ENCODE peak calls at places on chromosomes 2 and 18, in five cellular contexts. One of them, this sample, is unnamed.

GRCh38 chr18:56962322-56962721 is 184.6 kb upstream of the BOD1L2 start:
- DNase-seq in ovary: no peak
- DNase-seq in heart left ventricle: no peak
- DNase-seq in H9: no peak
- DNase-seq in stomach: no peak
- DNase-seq in this sample: no peak

GRCh38 chr2:161796192-161796591 is 172.0 kb downstream of the SLC4A10 start:
- DNase-seq in heart left ventricle: peak; percentile 21
- DNase-seq in H9: no peak
- DNase-seq in ovary: no peak
- DNase-seq in stomach: no peak
- DNase-seq in this sample: no peak

GRCh38 chr2:143336719-143337210 is 207.5 kb downstream of the ARHGAP15 start:
- DNase-seq in H9: no peak
- DNase-seq in ovary: no peak
- DNase-seq in heart left ventricle: no peak
- DNase-seq in stomach: no peak
- DNase-seq in this sample: no peak

GRCh38 chr18:8584798-8585197 is 24.4 kb upstream of the RAB12 start:
- DNase-seq in H9: no peak
- DNase-seq in ovary: no peak
- DNase-seq in heart left ventricle: no peak
- DNase-seq in stomach: no peak
- DNase-seq in this sample: no peak

GRCh38 chr2:175883586-175884194 is 118.4 kb downstream of the LNPK start:
- DNase-seq in stomach: no peak
- DNase-seq in H9: peak; percentile 59
- DNase-seq in ovary: no peak
- DNase-seq in heart left ventricle: no peak
- DNase-seq in this sample: no peak

GRCh38 chr2:128314348-128315121 is 4.1 kb downstream of the HS6ST1 start:
- DNase-seq in ovary: no peak
- DNase-seq in stomach: peak; percentile 25
- DNase-seq in heart left ventricle: no peak
- DNase-seq in H9: no peak
- DNase-seq in this sample: peak; percentile 51

GRCh38 chr2:63047534-63048281 is 2.9 kb upstream of the OTX1 start:
- DNase-seq in H9: peak; percentile 71
- DNase-seq in stomach: no peak
- DNase-seq in heart left ventricle: no peak
- DNase-seq in ovary: no peak
- DNase-seq in this sample: peak; percentile 54

GRCh38 chr2:217418090-217418489 is 558.2 kb upstream of the TNP1 start:
- DNase-seq in stomach: no peak
- DNase-seq in heart left ventricle: no peak
- DNase-seq in H9: no peak
- DNase-seq in ovary: no peak
- DNase-seq in this sample: no peak

GRCh38 chr2:233325814-233326213 is 18.2 kb downstream of the SAG start:
- DNase-seq in heart left ventricle: no peak
- DNase-seq in H9: no peak
- DNase-seq in stomach: no peak
- DNase-seq in ovary: no peak
- DNase-seq in this sample: no peak

GRCh38 chr2:48328159-48328816 is 201.7 kb upstream of the STON1 start:
- DNase-seq in H9: no peak
- DNase-seq in heart left ventricle: no peak
- DNase-seq in ovary: no peak
- DNase-seq in stomach: no peak
- DNase-seq in this sample: no peak

GRCh38 chr2:2107627-2108026 is 223.4 kb downstream of the MYT1L start:
- DNase-seq in heart left ventricle: no peak
- DNase-seq in ovary: no peak
- DNase-seq in H9: no peak
- DNase-seq in stomach: no peak
- DNase-seq in this sample: no peak

GRCh38 chr2:240894006-240894405 is 1.9 kb downstream of the MAB21L4 start:
- DNase-seq in heart left ventricle: no peak
- DNase-seq in H9: no peak
- DNase-seq in stomach: no peak
- DNase-seq in ovary: no peak
- DNase-seq in this sample: no peak

GRCh38 chr2:42567806-42568429 is 514 bp upstream of the MTA3 start:
- DNase-seq in heart left ventricle: peak; percentile 28
- DNase-seq in ovary: peak; percentile 61
- DNase-seq in stomach: peak; percentile 55
- DNase-seq in H9: peak; percentile 83
- DNase-seq in this sample: peak; percentile 17

GRCh38 chr2:51624995-51625394 is 593.1 kb upstream of the NRXN1 start:
- DNase-seq in H9: no peak
- DNase-seq in heart left ventricle: no peak
- DNase-seq in stomach: no peak
- DNase-seq in ovary: no peak
- DNase-seq in this sample: no peak

GRCh38 chr2:84888401-84889276 is 7.8 kb upstream of the TRABD2A start:
- DNase-seq in stomach: no peak
- DNase-seq in ovary: no peak
- DNase-seq in heart left ventricle: peak; percentile 27
- DNase-seq in H9: no peak
- DNase-seq in this sample: no peak

GRCh38 chr2:228774548-228774947 is 496.5 kb downstream of the PID1 start:
- DNase-seq in H9: no peak
- DNase-seq in stomach: no peak
- DNase-seq in ovary: no peak
- DNase-seq in heart left ventricle: no peak
- DNase-seq in this sample: no peak

GRCh38 chr2:241009601-241010530 is 11.4 kb downstream of the SNED1 start:
- DNase-seq in heart left ventricle: no peak
- DNase-seq in stomach: peak; percentile 45
- DNase-seq in H9: peak; percentile 76
- DNase-seq in ovary: peak; percentile 71
- DNase-seq in this sample: peak; percentile 63

GRCh38 chr2:224584768-224585204 is 377 bp downstream of the CUL3 start:
- DNase-seq in stomach: peak; percentile 49
- DNase-seq in H9: peak; percentile 38
- DNase-seq in ovary: peak; percentile 48
- DNase-seq in heart left ventricle: peak; percentile 67
- DNase-seq in this sample: peak; percentile 79

GRCh38 chr2:134681201-134681600 is 37.6 kb downstream of the TMEM163 start:
- DNase-seq in stomach: no peak
- DNase-seq in heart left ventricle: no peak
- DNase-seq in H9: no peak
- DNase-seq in ovary: no peak
- DNase-seq in this sample: no peak

GRCh38 chr2:136727973-136728699 is 37.2 kb upstream of the THSD7B start:
- DNase-seq in stomach: no peak
- DNase-seq in heart left ventricle: no peak
- DNase-seq in ovary: no peak
- DNase-seq in H9: no peak
- DNase-seq in this sample: no peak

GRCh38 chr18:13222371-13223281 is 4.1 kb downstream of the LDLRAD4 start:
- DNase-seq in stomach: peak; percentile 77
- DNase-seq in H9: no peak
- DNase-seq in ovary: peak; percentile 43
- DNase-seq in heart left ventricle: peak; percentile 90
- DNase-seq in this sample: peak; percentile 67

GRCh38 chr2:140604096-140604495 is 1526.7 kb downstream of the LRP1B start:
- DNase-seq in H9: no peak
- DNase-seq in heart left ventricle: no peak
- DNase-seq in stomach: no peak
- DNase-seq in ovary: no peak
- DNase-seq in this sample: no peak

GRCh38 chr2:38636069-38636468 is 29.8 kb upstream of the GALM start:
- DNase-seq in ovary: no peak
- DNase-seq in stomach: no peak
- DNase-seq in heart left ventricle: no peak
- DNase-seq in H9: no peak
- DNase-seq in this sample: no peak

GRCh38 chr2:38633895-38634294 is 31.2 kb upstream of the HNRNPLL start:
- DNase-seq in heart left ventricle: no peak
- DNase-seq in ovary: no peak
- DNase-seq in stomach: no peak
- DNase-seq in H9: no peak
- DNase-seq in this sample: no peak

GRCh38 chr2:38635139-38635538 is 30.8 kb upstream of the GALM start:
- DNase-seq in heart left ventricle: no peak
- DNase-seq in stomach: no peak
- DNase-seq in ovary: no peak
- DNase-seq in H9: no peak
- DNase-seq in this sample: no peak

GRCh38 chr2:38632980-38633379 is 30.3 kb upstream of the HNRNPLL start:
- DNase-seq in ovary: no peak
- DNase-seq in H9: no peak
- DNase-seq in heart left ventricle: no peak
- DNase-seq in stomach: no peak
- DNase-seq in this sample: no peak

GRCh38 chr2:38634684-38635083 is 31.2 kb upstream of the GALM start:
- DNase-seq in ovary: no peak
- DNase-seq in heart left ventricle: no peak
- DNase-seq in H9: no peak
- DNase-seq in stomach: no peak
- DNase-seq in this sample: no peak
- H3K27ac ChIP-seq in ovary: no peak overlapping the region
- H3K27ac ChIP-seq in heart left ventricle: no peak overlapping the region
- H3K27ac ChIP-seq in H9: no peak overlapping the region
- H3K27ac ChIP-seq in stomach: no peak overlapping the region
- H3K27ac ChIP-seq in this sample: no peak overlapping the region

GRCh38 chr2:96538487-96539214 is 2.1 kb downstream of the ARID5A start:
- DNase-seq in stomach: peak; percentile 77
- DNase-seq in heart left ventricle: peak; percentile 82
- DNase-seq in ovary: peak; percentile 67
- DNase-seq in H9: peak; percentile 91
- DNase-seq in this sample: peak; percentile 76
- H3K4me1 ChIP-seq in stomach: peaks cover 92% of the 10 kb centered on the region
- H3K4me1 ChIP-seq in heart left ventricle: peaks cover 76% of the 10 kb centered on the region
- H3K4me1 ChIP-seq in ovary: peaks cover 6% of the 10 kb centered on the region
- H3K4me1 ChIP-seq in H9: no peaks in the 10 kb centered on the region
- H3K4me1 ChIP-seq in this sample: peaks cover 80% of the 10 kb centered on the region

GRCh38 chr2:70062270-70062669 is 25.0 kb upstream of the PCBP1 start:
- DNase-seq in H9: no peak
- DNase-seq in stomach: no peak
- DNase-seq in ovary: no peak
- DNase-seq in heart left ventricle: no peak
- DNase-seq in this sample: no peak
- TF ChIP-seq CTCF in H9: peak; percentile 19
- TF ChIP-seq CTCF in stomach: no peak
- TF ChIP-seq CTCF in ovary: no peak
- TF ChIP-seq CTCF in heart left ventricle: no peak
- TF ChIP-seq CTCF in this sample: no peak

GRCh38 chr2:170770008-170770303 is 222 bp upstream of the ERICH2 start:
- DNase-seq in H9: no peak
- DNase-seq in heart left ventricle: no peak
- DNase-seq in stomach: no peak
- DNase-seq in ovary: no peak
- DNase-seq in this sample: no peak
- H3K27ac ChIP-seq in H9: no peak overlapping the region
- H3K27ac ChIP-seq in heart left ventricle: no peak overlapping the region
- H3K27ac ChIP-seq in stomach: peak overlapping the region; percentile 88
- H3K27ac ChIP-seq in ovary: no peak overlapping the region
- H3K27ac ChIP-seq in this sample: no peak overlapping the region

DNA sequence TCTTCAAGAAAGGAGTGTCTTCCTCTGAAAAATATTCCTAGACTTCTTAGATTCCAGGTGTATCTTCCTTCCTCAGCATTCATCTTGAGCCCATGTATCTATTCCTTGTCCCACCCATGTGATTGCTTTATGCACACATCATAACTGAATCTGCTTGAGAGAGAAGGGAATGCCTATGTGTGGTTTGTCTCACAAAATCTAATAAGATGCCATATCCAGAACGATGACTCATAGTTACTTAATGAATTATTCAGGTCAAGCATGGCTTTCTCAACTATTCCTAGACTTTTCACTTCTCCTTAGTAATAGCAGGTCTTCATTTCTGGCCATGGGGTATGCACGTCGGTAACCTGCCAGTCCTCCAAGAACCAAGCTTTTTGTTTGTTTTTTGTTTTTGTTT is 121.8 kb downstream of the SETBP1 start:
- DNase-seq in heart left ventricle: no peak
- DNase-seq in H9: no peak
- DNase-seq in ovary: no peak
- DNase-seq in stomach: no peak
- DNase-seq in this sample: no peak
- H3K4me1 ChIP-seq in heart left ventricle: peaks cover 46% of the 10 kb centered on the region
- H3K4me1 ChIP-seq in H9: peaks cover 6% of the 10 kb centered on the region
- H3K4me1 ChIP-seq in ovary: peaks cover 6% of the 10 kb centered on the region
- H3K4me1 ChIP-seq in stomach: peaks cover 84% of the 10 kb centered on the region
- H3K4me1 ChIP-seq in this sample: peaks cover 73% of the 10 kb centered on the region

GRCh38 chr18:31610841-31611240 is 19.2 kb downstream of the TTR start:
- DNase-seq in ovary: no peak
- DNase-seq in heart left ventricle: peak; percentile 28
- DNase-seq in stomach: peak; percentile 57
- DNase-seq in H9: peak; percentile 88
- DNase-seq in this sample: no peak
- TF ChIP-seq CTCF in ovary: no peak
- TF ChIP-seq CTCF in heart left ventricle: no peak
- TF ChIP-seq CTCF in stomach: no peak
- TF ChIP-seq CTCF in H9: peak; percentile 67
- TF ChIP-seq CTCF in this sample: peak; percentile 29

GRCh38 chr18:61833978-61834377 is 58.8 kb downstream of the RNF152 start:
- DNase-seq in stomach: no peak
- DNase-seq in heart left ventricle: no peak
- DNase-seq in ovary: no peak
- DNase-seq in H9: no peak
- DNase-seq in this sample: no peak

GRCh38 chr18:61832858-61833257 is 59.9 kb downstream of the RNF152 start:
- DNase-seq in ovary: no peak
- DNase-seq in stomach: no peak
- DNase-seq in heart left ventricle: no peak
- DNase-seq in H9: no peak
- DNase-seq in this sample: no peak

GRCh38 chr18:61831071-61831470 is 61.7 kb downstream of the RNF152 start:
- DNase-seq in H9: no peak
- DNase-seq in ovary: no peak
- DNase-seq in heart left ventricle: no peak
- DNase-seq in stomach: no peak
- DNase-seq in this sample: no peak

GRCh38 chr18:61829108-61829507 is 63.7 kb downstream of the RNF152 start:
- DNase-seq in ovary: no peak
- DNase-seq in stomach: no peak
- DNase-seq in H9: no peak
- DNase-seq in heart left ventricle: no peak
- DNase-seq in this sample: no peak

DNA sequence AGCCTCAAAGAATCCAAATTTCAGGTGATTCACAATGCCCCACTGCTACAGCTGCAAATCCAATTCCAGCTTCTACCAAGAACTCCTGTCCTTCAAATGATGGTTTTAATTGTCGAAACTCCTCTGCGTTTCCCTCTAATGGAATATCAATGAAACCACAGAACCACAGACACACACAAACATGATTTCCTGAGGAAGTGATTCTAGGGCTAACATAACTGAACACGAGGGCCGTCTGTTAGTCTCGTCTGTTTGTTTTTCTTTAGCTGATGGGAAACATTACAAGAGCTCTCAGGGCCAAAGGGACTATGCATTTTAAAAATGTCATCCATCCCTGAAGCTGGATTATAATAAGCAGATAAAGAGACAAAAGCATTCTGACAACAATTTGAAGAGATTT is 59.4 kb downstream of the RNF152 start:
- DNase-seq in H9: no peak
- DNase-seq in heart left ventricle: no peak
- DNase-seq in stomach: no peak
- DNase-seq in ovary: no peak
- DNase-seq in this sample: no peak
- H3K27ac ChIP-seq in H9: no peak overlapping the region
- H3K27ac ChIP-seq in heart left ventricle: peak overlapping the region; percentile 43
- H3K27ac ChIP-seq in stomach: no peak overlapping the region
- H3K27ac ChIP-seq in ovary: no peak overlapping the region
- H3K27ac ChIP-seq in this sample: no peak overlapping the region